ENCODE peak calls at places on chromosomes 11 and 22, in four cellular contexts. T, W, Y and J are unnamed samples.

GRCh38 chr11:68331338-68331947 is 19.1 kb downstream of the LRP5 start:
- DNase-seq in T (no peak), W (no peak), Y (peak), J (no peak)

GRCh38 chr11:11748706-11749365 is 92.9 kb upstream of the USP47 start:
- DNase-seq in T (no peak), W (no peak), Y (no peak), J (no peak)

GRCh38 chr11:8019671-8020597 is 32.8 kb downstream of the EIF3F start:
- DNase-seq in T (no peak), W (peak), Y (no peak), J (no peak)

GRCh38 chr22:37546436-37547248 is 13.6 kb upstream of the CDC42EP1 start:
- DNase-seq in T (no peak), W (no peak), Y (peak), J (no peak)

GRCh38 chr11:65278351-65278750 is 16.6 kb downstream of the POLA2 start:
- DNase-seq in T (no peak), W (no peak), Y (no peak), J (no peak)

GRCh38 chr22:17884084-17884483 is 109.8 kb upstream of the BID start:
- DNase-seq in T (no peak), W (no peak), Y (no peak), J (no peak)

GRCh38 chr11:5808500-5809121 is at the start of gene OR52N2:
- DNase-seq in T (peak), W (peak), Y (peak), J (peak)

GRCh38 chr22:19179472-19180048 is 1.0 kb upstream of the SLC25A1 start:
- DNase-seq in T (peak), W (peak), Y (peak), J (peak)

GRCh38 chr22:21835378-21835777 is 32.1 kb downstream of the MAPK1 start:
- DNase-seq in T (no peak), W (no peak), Y (no peak), J (no peak)

GRCh38 chr22:49358041-49358440 is 469.6 kb downstream of the BRD1 start:
- DNase-seq in T (no peak), W (no peak), Y (no peak), J (no peak)

GRCh38 chr11:113701491-113701890 is 4.6 kb downstream of the TMPRSS5 start:
- DNase-seq in T (no peak), W (no peak), Y (no peak), J (no peak)

GRCh38 chr11:110430267-110431211 is 791 bp downstream of the FDX1 start:
- DNase-seq in T (no peak), W (peak), Y (peak), J (peak)

GRCh38 chr11:31480930-31481329 is 28.5 kb downstream of the IMMP1L start:
- DNase-seq in T (no peak), W (no peak), Y (no peak), J (no peak)

GRCh38 chr11:36672815-36673450 is 74.9 kb upstream of the RAG2 start:
- DNase-seq in T (peak), W (peak), Y (peak), J (no peak)
- TF ChIP-seq TARDBP in T (no peak), W (no peak), Y (no peak), J (no peak)

DNA sequence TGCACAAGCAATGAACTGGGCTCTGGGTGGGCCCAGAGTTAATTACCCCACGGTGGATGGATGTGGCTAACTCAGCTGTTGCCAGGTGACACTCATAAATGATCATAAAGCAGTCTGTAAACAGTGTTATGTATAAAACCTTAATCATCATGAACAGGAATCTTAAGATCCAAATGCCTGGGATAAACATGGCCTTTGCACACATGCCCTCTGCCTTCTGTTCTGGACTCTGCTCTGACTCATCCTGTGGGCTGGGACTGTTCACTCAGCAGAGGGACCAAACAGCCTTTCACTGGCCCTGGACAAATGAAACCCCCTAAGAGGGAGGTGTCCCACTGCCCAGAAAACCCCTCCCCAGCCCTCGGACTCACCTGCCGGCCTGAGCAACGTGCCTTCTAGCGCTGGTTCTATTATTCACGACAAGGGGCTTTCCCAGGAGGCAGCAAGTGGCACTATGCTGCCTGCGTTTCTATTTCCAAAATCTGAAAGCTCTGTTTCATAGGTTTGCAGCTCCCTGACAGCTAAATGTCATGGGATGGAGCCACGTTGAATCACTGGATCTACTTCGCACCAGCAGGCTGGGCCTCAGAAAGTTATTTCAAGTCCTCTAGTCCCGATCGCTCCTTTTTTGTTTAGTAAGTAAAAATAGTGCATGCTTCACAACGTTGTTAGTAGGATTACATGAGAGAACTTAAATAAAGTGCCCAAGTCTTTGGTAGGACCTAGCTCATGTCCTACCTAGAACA is 53.0 kb downstream of the LARGE1 start:
- DNase-seq in T (no peak), W (no peak), Y (peak), J (no peak)
- TF ChIP-seq TARDBP in T (no peak), W (no peak), Y (no peak), J (no peak)

GRCh38 chr22:29704528-29705285 is 15.1 kb upstream of the CABP7 start:
- DNase-seq in T (no peak), W (no peak), Y (peak), J (no peak)

GRCh38 chr22:29705651-29706050 is 14.2 kb upstream of the CABP7 start:
- DNase-seq in T (no peak), W (no peak), Y (no peak), J (no peak)

GRCh38 chr22:29706991-29707390 is 12.8 kb upstream of the CABP7 start:
- DNase-seq in T (no peak), W (no peak), Y (no peak), J (no peak)

GRCh38 chr22:29707471-29707870 is 12.3 kb upstream of the CABP7 start:
- DNase-seq in T (no peak), W (no peak), Y (no peak), J (no peak)

GRCh38 chr22:29706493-29706892 is 13.3 kb upstream of the CABP7 start:
- DNase-seq in T (no peak), W (no peak), Y (no peak), J (no peak)
- TF ChIP-seq TARDBP in T (no peak), W (no peak), Y (no peak), J (no peak)

GRCh38 chr11:44371706-44372105 is 61.8 kb upstream of the ALX4 start:
- DNase-seq in T (no peak), W (no peak), Y (no peak), J (no peak)
- TF ChIP-seq TARDBP in T (no peak), W (no peak), Y (no peak), J (no peak)

GRCh38 chr11:83162377-83162776 is 5.4 kb downstream of the PCF11 start:
- DNase-seq in T (no peak), W (no peak), Y (no peak), J (no peak)

GRCh38 chr11:83158965-83159900 is 2.3 kb downstream of the PCF11 start:
- DNase-seq in T (no peak), W (no peak), Y (no peak), J (no peak)

GRCh38 chr11:83161610-83162199 is 4.8 kb downstream of the PCF11 start:
- DNase-seq in T (no peak), W (no peak), Y (no peak), J (no peak)

GRCh38 chr11:83158474-83158786 is 1.5 kb downstream of the PCF11 start:
- DNase-seq in T (no peak), W (no peak), Y (no peak), J (no peak)

DNA sequence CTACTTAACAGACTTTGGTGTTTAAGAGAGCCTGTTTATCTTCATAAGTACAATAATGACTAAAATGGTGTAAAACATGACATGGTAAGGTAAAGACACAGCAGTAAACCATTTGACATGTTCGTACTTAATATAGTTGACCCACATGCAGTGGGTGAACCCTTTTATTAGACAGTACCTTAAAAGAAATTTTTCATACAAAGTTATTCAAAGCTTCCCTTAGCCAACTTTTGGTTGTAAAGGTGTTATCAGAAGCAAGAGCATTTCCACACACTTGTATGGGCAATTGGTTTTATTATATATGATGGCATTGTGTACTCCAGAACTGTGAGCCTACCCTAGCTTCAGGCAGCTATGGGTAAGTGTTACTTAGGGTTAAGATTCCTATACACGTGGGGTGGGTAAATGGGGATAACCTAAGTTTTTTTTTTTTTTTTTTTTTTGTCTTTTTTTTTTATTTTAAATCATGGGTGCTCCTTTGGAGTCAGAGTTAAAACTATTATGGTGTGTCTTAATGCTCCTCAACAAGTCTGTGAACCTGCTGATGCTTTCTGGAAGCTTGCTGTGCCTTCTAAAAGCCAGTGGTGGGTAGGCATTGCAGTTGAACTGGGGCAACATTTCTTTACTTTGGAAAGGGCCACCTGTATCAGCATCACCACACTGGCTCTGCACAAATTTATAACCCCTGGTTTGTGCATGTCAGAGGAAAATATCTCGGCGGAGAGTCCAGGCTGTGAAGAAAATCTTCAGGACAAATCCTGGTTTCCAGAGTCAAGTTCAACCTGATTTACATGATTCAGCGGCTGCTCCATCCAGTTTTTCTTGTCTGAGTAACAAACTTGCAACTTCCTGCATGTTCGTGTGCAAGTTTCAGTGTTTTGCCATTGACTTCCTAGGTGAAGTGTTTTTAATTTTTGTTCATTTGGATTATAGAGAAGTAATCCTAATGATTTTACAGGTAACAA is 3.3 kb downstream of the PCF11 start:
- DNase-seq in T (no peak), W (no peak), Y (no peak), J (no peak)
- TF ChIP-seq TARDBP in T (no peak), W (no peak), Y (no peak), J (no peak)

GRCh38 chr11:78766997-78767396 is 192.3 kb upstream of the NARS2 start:
- DNase-seq in T (no peak), W (no peak), Y (no peak), J (no peak)

GRCh38 chr11:78767409-78767932 is 192.8 kb upstream of the NARS2 start:
- DNase-seq in T (no peak), W (no peak), Y (no peak), J (no peak)

GRCh38 chr11:78768345-78768744 is 193.7 kb upstream of the NARS2 start:
- DNase-seq in T (no peak), W (no peak), Y (no peak), J (no peak)

GRCh38 chr11:78770931-78771330 is 196.3 kb upstream of the NARS2 start:
- DNase-seq in T (no peak), W (no peak), Y (no peak), J (no peak)

DNA sequence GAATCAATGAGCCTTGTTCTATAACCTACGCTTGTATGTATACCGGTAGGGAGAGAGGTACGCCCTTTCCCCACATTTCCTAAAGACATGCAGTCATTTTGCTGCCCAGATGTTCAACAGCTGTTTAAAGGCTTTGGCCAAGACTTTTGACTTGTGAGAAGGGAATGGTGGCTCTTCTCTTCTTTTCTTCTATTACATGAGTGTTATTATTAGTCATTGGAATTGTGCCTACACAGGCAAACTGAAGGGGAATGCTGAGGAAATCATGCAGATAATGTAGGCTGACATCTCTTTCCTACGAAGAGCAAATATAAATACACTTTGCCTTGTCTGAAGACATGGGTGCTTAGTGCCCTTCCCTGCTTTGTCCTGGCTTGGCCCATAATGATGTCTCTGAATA is 194.3 kb upstream of the NARS2 start:
- DNase-seq in T (no peak), W (no peak), Y (no peak), J (no peak)
- TF ChIP-seq TARDBP in T (no peak), W (no peak), Y (no peak), J (no peak)